ENCODE peak calls at places on chromosomes 11 and 22, in ten cellular contexts. One of them, this sample, is unnamed.

GRCh38 chr11:92964471-92964870 is 5.0 kb upstream of the MTNR1B start:
- DNase-seq in fibroblast of lung: no peak
- DNase-seq in coronary artery: no peak
- DNase-seq in tibial nerve: no peak
- DNase-seq in nephron progenitor cell: no peak
- DNase-seq in A549: no peak
- DNase-seq in thoracic aorta: no peak
- DNase-seq in AG04450: no peak
- DNase-seq in BJ: no peak
- DNase-seq in psoas muscle: no peak
- DNase-seq in this sample: no peak

GRCh38 chr11:16933756-16934603 is 80.2 kb downstream of the PLEKHA7 start:
- DNase-seq in fibroblast of lung: peak
- DNase-seq in BJ: no peak
- DNase-seq in tibial nerve: no peak
- DNase-seq in AG04450: no peak
- DNase-seq in nephron progenitor cell: no peak
- DNase-seq in A549: no peak
- DNase-seq in thoracic aorta: no peak
- DNase-seq in psoas muscle: no peak
- DNase-seq in coronary artery: no peak
- DNase-seq in this sample: no peak

GRCh38 chr11:59212744-59213573 is at the start of gene MPEG1:
- DNase-seq in BJ: no peak
- DNase-seq in AG04450: no peak
- DNase-seq in psoas muscle: no peak
- DNase-seq in A549: no peak
- DNase-seq in nephron progenitor cell: no peak
- DNase-seq in coronary artery: no peak
- DNase-seq in fibroblast of lung: no peak
- DNase-seq in tibial nerve: no peak
- DNase-seq in thoracic aorta: no peak
- DNase-seq in this sample: no peak

GRCh38 chr11:76232026-76232665 is 25.8 kb upstream of the WNT11 start:
- DNase-seq in psoas muscle: no peak
- DNase-seq in BJ: no peak
- DNase-seq in tibial nerve: no peak
- DNase-seq in fibroblast of lung: no peak
- DNase-seq in AG04450: no peak
- DNase-seq in A549: no peak
- DNase-seq in thoracic aorta: no peak
- DNase-seq in nephron progenitor cell: no peak
- DNase-seq in coronary artery: no peak
- DNase-seq in this sample: no peak

GRCh38 chr11:30424851-30425250 is 101.9 kb downstream of the ARL14EP start:
- DNase-seq in fibroblast of lung: no peak
- DNase-seq in A549: no peak
- DNase-seq in tibial nerve: no peak
- DNase-seq in coronary artery: no peak
- DNase-seq in BJ: no peak
- DNase-seq in AG04450: no peak
- DNase-seq in nephron progenitor cell: no peak
- DNase-seq in thoracic aorta: no peak
- DNase-seq in psoas muscle: no peak
- DNase-seq in this sample: no peak

GRCh38 chr11:109964487-109964886 is 128.7 kb upstream of the ZC3H12C start:
- DNase-seq in AG04450: no peak
- DNase-seq in A549: no peak
- DNase-seq in BJ: no peak
- DNase-seq in thoracic aorta: no peak
- DNase-seq in nephron progenitor cell: no peak
- DNase-seq in fibroblast of lung: no peak
- DNase-seq in psoas muscle: no peak
- DNase-seq in coronary artery: no peak
- DNase-seq in tibial nerve: no peak
- DNase-seq in this sample: no peak

GRCh38 chr11:88849368-88849767 is 216.4 kb downstream of the GRM5 start:
- DNase-seq in AG04450: no peak
- DNase-seq in BJ: peak
- DNase-seq in thoracic aorta: no peak
- DNase-seq in A549: no peak
- DNase-seq in psoas muscle: no peak
- DNase-seq in tibial nerve: no peak
- DNase-seq in fibroblast of lung: peak
- DNase-seq in coronary artery: no peak
- DNase-seq in nephron progenitor cell: no peak
- DNase-seq in this sample: no peak

GRCh38 chr22:49934891-49935557 is 16.6 kb downstream of the CRELD2 start:
- DNase-seq in thoracic aorta: no peak
- DNase-seq in coronary artery: no peak
- DNase-seq in fibroblast of lung: peak
- DNase-seq in BJ: no peak
- DNase-seq in nephron progenitor cell: peak
- DNase-seq in A549: peak
- DNase-seq in psoas muscle: peak
- DNase-seq in AG04450: no peak
- DNase-seq in tibial nerve: peak
- DNase-seq in this sample: peak

GRCh38 chr11:86486261-86487030 is 111.8 kb downstream of the CCDC81 start:
- DNase-seq in A549: no peak
- DNase-seq in fibroblast of lung: peak
- DNase-seq in thoracic aorta: no peak
- DNase-seq in nephron progenitor cell: no peak
- DNase-seq in AG04450: no peak
- DNase-seq in psoas muscle: no peak
- DNase-seq in coronary artery: no peak
- DNase-seq in BJ: no peak
- DNase-seq in tibial nerve: no peak
- DNase-seq in this sample: no peak

GRCh38 chr11:2091786-2092463 is 47.3 kb downstream of the IGF2 start:
- DNase-seq in psoas muscle: no peak
- DNase-seq in A549: no peak
- DNase-seq in nephron progenitor cell: no peak
- DNase-seq in coronary artery: no peak
- DNase-seq in tibial nerve: no peak
- DNase-seq in fibroblast of lung: no peak
- DNase-seq in thoracic aorta: no peak
- DNase-seq in AG04450: no peak
- DNase-seq in BJ: no peak
- DNase-seq in this sample: no peak

GRCh38 chr11:44018127-44018521 is 29.7 kb upstream of the ACCSL start:
- DNase-seq in nephron progenitor cell: no peak
- DNase-seq in BJ: no peak
- DNase-seq in AG04450: no peak
- DNase-seq in psoas muscle: no peak
- DNase-seq in coronary artery: peak
- DNase-seq in fibroblast of lung: no peak
- DNase-seq in tibial nerve: no peak
- DNase-seq in A549: no peak
- DNase-seq in thoracic aorta: no peak
- DNase-seq in this sample: no peak

GRCh38 chr11:66768088-66768521 is 39.1 kb upstream of the SPTBN2 start:
- DNase-seq in nephron progenitor cell: no peak
- DNase-seq in thoracic aorta: no peak
- DNase-seq in psoas muscle: no peak
- DNase-seq in BJ: no peak
- DNase-seq in fibroblast of lung: peak
- DNase-seq in coronary artery: no peak
- DNase-seq in A549: peak
- DNase-seq in tibial nerve: no peak
- DNase-seq in AG04450: no peak
- DNase-seq in this sample: no peak

GRCh38 chr11:114270531-114271270 is 25.5 kb upstream of the NNMT start:
- DNase-seq in tibial nerve: no peak
- DNase-seq in nephron progenitor cell: no peak
- DNase-seq in BJ: no peak
- DNase-seq in fibroblast of lung: no peak
- DNase-seq in A549: no peak
- DNase-seq in thoracic aorta: no peak
- DNase-seq in coronary artery: peak
- DNase-seq in AG04450: no peak
- DNase-seq in psoas muscle: no peak
- DNase-seq in this sample: no peak

GRCh38 chr11:66325140-66325754 is 8.4 kb upstream of the CD248 start:
- DNase-seq in AG04450: no peak
- DNase-seq in thoracic aorta: no peak
- DNase-seq in coronary artery: no peak
- DNase-seq in fibroblast of lung: peak
- DNase-seq in psoas muscle: no peak
- DNase-seq in A549: no peak
- DNase-seq in BJ: no peak
- DNase-seq in nephron progenitor cell: no peak
- DNase-seq in tibial nerve: no peak
- DNase-seq in this sample: no peak

GRCh38 chr11:88086297-88086696 is 88.9 kb downstream of the RAB38 start:
- DNase-seq in thoracic aorta: no peak
- DNase-seq in AG04450: no peak
- DNase-seq in tibial nerve: no peak
- DNase-seq in psoas muscle: no peak
- DNase-seq in A549: no peak
- DNase-seq in coronary artery: no peak
- DNase-seq in nephron progenitor cell: no peak
- DNase-seq in fibroblast of lung: no peak
- DNase-seq in BJ: no peak
- DNase-seq in this sample: no peak

GRCh38 chr11:20623258-20623657 is 23.9 kb downstream of the SLC6A5 start:
- DNase-seq in nephron progenitor cell: no peak
- DNase-seq in fibroblast of lung: no peak
- DNase-seq in coronary artery: no peak
- DNase-seq in AG04450: no peak
- DNase-seq in thoracic aorta: no peak
- DNase-seq in A549: no peak
- DNase-seq in BJ: no peak
- DNase-seq in psoas muscle: no peak
- DNase-seq in tibial nerve: no peak
- DNase-seq in this sample: no peak

GRCh38 chr11:12187399-12187798 is 77.0 kb downstream of the MICAL2 start:
- DNase-seq in AG04450: no peak
- DNase-seq in coronary artery: no peak
- DNase-seq in BJ: no peak
- DNase-seq in thoracic aorta: no peak
- DNase-seq in A549: no peak
- DNase-seq in tibial nerve: no peak
- DNase-seq in psoas muscle: no peak
- DNase-seq in nephron progenitor cell: no peak
- DNase-seq in fibroblast of lung: peak
- DNase-seq in this sample: no peak

DNA sequence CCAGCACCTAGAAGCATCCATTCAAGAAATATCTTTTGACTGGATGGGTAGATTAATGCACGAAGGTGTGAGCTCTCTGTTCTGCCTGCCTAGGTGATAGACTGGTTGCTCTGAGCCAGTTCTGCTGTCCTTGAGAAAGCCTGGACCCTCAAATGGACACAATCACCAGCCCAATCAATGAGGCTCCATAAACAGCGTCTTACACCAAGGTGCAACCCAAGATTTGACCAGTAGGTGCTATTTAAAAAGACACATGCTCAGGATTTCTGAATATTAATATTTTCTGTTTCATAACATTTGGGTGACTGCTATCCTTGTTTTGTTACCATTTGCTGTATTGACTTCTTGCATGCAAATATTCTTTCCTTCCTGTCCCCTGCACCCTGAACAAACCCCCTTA is 39.0 kb downstream of the PAMR1 start:
- DNase-seq in tibial nerve: no peak
- DNase-seq in coronary artery: no peak
- DNase-seq in nephron progenitor cell: no peak
- DNase-seq in BJ: no peak
- DNase-seq in AG04450: no peak
- DNase-seq in fibroblast of lung: no peak
- DNase-seq in thoracic aorta: no peak
- DNase-seq in psoas muscle: no peak
- DNase-seq in A549: peak
- DNase-seq in this sample: no peak
- TF ChIP-seq CTCF in tibial nerve: no peak
- TF ChIP-seq CTCF in coronary artery: no peak
- TF ChIP-seq CTCF in nephron progenitor cell: no peak
- TF ChIP-seq CTCF in BJ: no peak
- TF ChIP-seq CTCF in AG04450: peak
- TF ChIP-seq CTCF in fibroblast of lung: no peak
- TF ChIP-seq CTCF in thoracic aorta: peak
- TF ChIP-seq CTCF in psoas muscle: peak
- TF ChIP-seq CTCF in A549: no peak
- TF ChIP-seq CTCF in this sample: no peak

DNA sequence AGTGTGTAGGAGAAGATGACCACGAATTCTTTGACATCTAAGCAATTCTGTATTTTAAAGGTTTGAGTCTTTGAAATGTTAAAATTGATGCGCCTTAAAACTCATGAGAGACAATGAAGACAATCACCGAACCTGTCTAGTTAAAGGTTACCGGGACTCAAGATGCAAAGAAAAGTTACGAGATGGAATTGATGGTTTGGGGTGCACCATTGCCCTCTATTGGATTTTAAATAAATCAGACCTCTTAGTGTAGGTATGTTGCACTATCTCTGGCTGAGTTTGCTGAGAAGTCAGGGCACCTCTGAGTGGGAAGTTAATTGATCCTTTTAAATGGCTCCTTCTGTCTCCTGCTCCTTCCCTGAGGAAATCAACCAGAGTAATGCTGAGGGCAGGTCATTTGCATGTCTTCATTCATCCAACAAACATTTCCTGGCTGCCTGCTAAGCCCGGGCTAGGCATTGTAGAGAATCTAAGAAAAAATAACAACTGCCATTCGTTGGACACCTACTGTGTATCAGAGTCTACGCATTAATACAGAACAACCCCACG is 19.4 kb upstream of the TMA7B start:
- DNase-seq in tibial nerve: no peak
- DNase-seq in AG04450: no peak
- DNase-seq in nephron progenitor cell: no peak
- DNase-seq in thoracic aorta: no peak
- DNase-seq in coronary artery: no peak
- DNase-seq in BJ: no peak
- DNase-seq in A549: no peak
- DNase-seq in psoas muscle: no peak
- DNase-seq in fibroblast of lung: no peak
- DNase-seq in this sample: no peak
- TF ChIP-seq CTCF in tibial nerve: no peak
- TF ChIP-seq CTCF in AG04450: no peak
- TF ChIP-seq CTCF in nephron progenitor cell: no peak
- TF ChIP-seq CTCF in thoracic aorta: no peak
- TF ChIP-seq CTCF in coronary artery: no peak
- TF ChIP-seq CTCF in BJ: no peak
- TF ChIP-seq CTCF in A549: no peak
- TF ChIP-seq CTCF in psoas muscle: no peak
- TF ChIP-seq CTCF in fibroblast of lung: no peak
- TF ChIP-seq CTCF in this sample: no peak

GRCh38 chr11:102251423-102251822 is 65.9 kb upstream of the BIRC3 start:
- DNase-seq in nephron progenitor cell: no peak
- DNase-seq in A549: no peak
- DNase-seq in BJ: no peak
- DNase-seq in tibial nerve: no peak
- DNase-seq in coronary artery: no peak
- DNase-seq in fibroblast of lung: no peak
- DNase-seq in thoracic aorta: no peak
- DNase-seq in psoas muscle: no peak
- DNase-seq in AG04450: no peak
- DNase-seq in this sample: no peak
- TF ChIP-seq CTCF in nephron progenitor cell: no peak
- TF ChIP-seq CTCF in A549: no peak
- TF ChIP-seq CTCF in BJ: no peak
- TF ChIP-seq CTCF in tibial nerve: no peak
- TF ChIP-seq CTCF in coronary artery: no peak
- TF ChIP-seq CTCF in fibroblast of lung: no peak
- TF ChIP-seq CTCF in thoracic aorta: no peak
- TF ChIP-seq CTCF in psoas muscle: no peak
- TF ChIP-seq CTCF in AG04450: no peak
- TF ChIP-seq CTCF in this sample: no peak

GRCh38 chr11:7278314-7278917 is 26.7 kb downstream of the SYT9 start:
- DNase-seq in BJ: no peak
- DNase-seq in coronary artery: no peak
- DNase-seq in AG04450: no peak
- DNase-seq in A549: peak
- DNase-seq in nephron progenitor cell: peak
- DNase-seq in psoas muscle: no peak
- DNase-seq in thoracic aorta: no peak
- DNase-seq in tibial nerve: no peak
- DNase-seq in fibroblast of lung: peak
- DNase-seq in this sample: peak
- TF ChIP-seq CTCF in BJ: peak
- TF ChIP-seq CTCF in coronary artery: peak
- TF ChIP-seq CTCF in AG04450: peak
- TF ChIP-seq CTCF in A549: peak
- TF ChIP-seq CTCF in nephron progenitor cell: peak
- TF ChIP-seq CTCF in psoas muscle: peak
- TF ChIP-seq CTCF in thoracic aorta: peak
- TF ChIP-seq CTCF in tibial nerve: peak
- TF ChIP-seq CTCF in fibroblast of lung: peak
- TF ChIP-seq CTCF in this sample: peak